ENCODE peak calls at places on chromosomes 4 and X, in six cellular contexts. Z is A549, P is stomach, M is foreskin keratinocyte, S is heart left ventricle, L is hepatocyte. R is an unnamed sample.

GRCh38 chr4:74758521-74758920 is 35.8 kb downstream of the BTC start:
- DNase-seq in L (no peak), M (no peak), S (no peak), Z (no peak), P (no peak), R (no peak)

GRCh38 chr4:88188738-88189417 is 30.4 kb upstream of the ABCG2 start:
- DNase-seq in P (no peak), Z (no peak), L (no peak), S (no peak), M (peak), R (no peak)

GRCh38 chrX:104618106-104618895 is 52.3 kb downstream of the IL1RAPL2 start:
- DNase-seq in P (no peak), S (no peak), L (no peak), Z (no peak), M (peak), R (peak)

GRCh38 chrX:73987166-73987565 is 316.8 kb upstream of the ZCCHC13 start:
- DNase-seq in Z (no peak), M (no peak), L (no peak), P (no peak), S (no peak), R (no peak)

GRCh38 chrX:153638436-153639176 is 8.4 kb upstream of the DUSP9 start:
- DNase-seq in L (peak), Z (no peak), P (peak), S (no peak), M (no peak), R (no peak)

GRCh38 chr4:87032884-87033533 is 98.2 kb downstream of the AFF1 start:
- DNase-seq in P (no peak), S (no peak), M (no peak), Z (no peak), L (peak), R (peak)

GRCh38 chrX:107542500-107542899 is 85.8 kb upstream of the PRPS1 start:
- DNase-seq in L (peak), S (no peak), M (no peak), P (peak), Z (no peak), R (peak)

GRCh38 chrX:129690435-129690834 is 35.7 kb upstream of the APLN start:
- DNase-seq in Z (no peak), L (no peak), S (no peak), M (no peak), P (no peak), R (no peak)

GRCh38 chr4:36011381-36011780 is 232.9 kb downstream of the ARAP2 start:
- DNase-seq in Z (no peak), P (no peak), S (no peak), L (no peak), M (no peak), R (no peak)

GRCh38 chrX:27840881-27841280 is 33.1 kb downstream of the MAGEB10 start:
- DNase-seq in L (no peak), M (no peak), S (no peak), Z (no peak), P (no peak), R (no peak)

GRCh38 chrX:154332561-154332960 is 37.0 kb downstream of the TKTL1 start:
- DNase-seq in L (no peak), M (no peak), P (no peak), S (no peak), Z (no peak), R (no peak)

GRCh38 chrX:108312938-108313337 is 125.3 kb downstream of the COL4A6 start:
- DNase-seq in M (peak), Z (peak), S (peak), L (no peak), P (peak), R (peak)

GRCh38 chr4:23902203-23902602 is 12.4 kb upstream of the PPARGC1A start:
- DNase-seq in S (no peak), M (no peak), Z (no peak), L (no peak), P (no peak), R (no peak)
- TF ChIP-seq CTCF in S (no peak), M (peak), Z (no peak), L (peak), P (no peak), R (no peak)

GRCh38 chrX:85907316-85907715 is 140.0 kb downstream of the CHM start:
- DNase-seq in S (no peak), P (no peak), L (no peak), Z (no peak), M (no peak), R (no peak)
- H3K27ac ChIP-seq in S (no peak), P (no peak), L (no peak), Z (no peak), M (no peak), R (no peak)

DNA sequence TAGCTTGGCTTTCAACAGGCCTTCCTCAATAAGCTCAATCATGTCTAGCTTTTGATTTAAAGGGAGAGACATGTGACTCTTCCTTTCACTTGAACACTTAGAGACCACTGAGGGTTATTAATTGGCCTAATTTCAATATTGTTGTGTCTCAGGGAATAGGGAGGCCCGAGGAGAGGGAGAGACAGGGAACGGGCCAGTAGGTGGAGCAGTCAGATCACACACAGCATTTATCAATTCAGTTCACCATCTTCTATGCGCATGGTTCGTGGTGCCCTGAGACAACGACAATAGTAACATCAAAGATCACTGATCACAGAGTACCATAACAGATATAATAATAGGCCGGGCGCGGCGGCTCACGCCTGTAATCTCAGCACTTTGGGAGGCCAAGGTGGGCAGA is 17.8 kb downstream of the ZNF81 start:
- DNase-seq in M (peak), L (peak), Z (no peak), P (peak), S (no peak), R (no peak)
- TF ChIP-seq CTCF in M (peak), L (peak), Z (no peak), P (peak), S (peak), R (no peak)

GRCh38 chr4:6532102-6532501 is 42.9 kb upstream of the MAN2B2 start:
- DNase-seq in M (no peak), S (no peak), P (no peak), Z (no peak), L (no peak), R (no peak)
- H3K27ac ChIP-seq in M (no peak), S (no peak), P (no peak), Z (no peak), L (no peak), R (no peak)

GRCh38 chr4:66613591-66613990 is 931.7 kb downstream of the CENPC start:
- DNase-seq in M (no peak), L (no peak), P (no peak), S (no peak), Z (no peak), R (no peak)

GRCh38 chr4:66604192-66604591 is 933.9 kb upstream of the EPHA5 start:
- DNase-seq in L (no peak), Z (no peak), S (no peak), M (no peak), P (no peak), R (no peak)

GRCh38 chr4:66606908-66607307 is 936.6 kb upstream of the EPHA5 start:
- DNase-seq in Z (no peak), P (no peak), L (no peak), S (no peak), M (no peak), R (no peak)

GRCh38 chr4:66606215-66606614 is 935.9 kb upstream of the EPHA5 start:
- DNase-seq in Z (no peak), P (no peak), L (no peak), M (no peak), S (no peak), R (no peak)

DNA sequence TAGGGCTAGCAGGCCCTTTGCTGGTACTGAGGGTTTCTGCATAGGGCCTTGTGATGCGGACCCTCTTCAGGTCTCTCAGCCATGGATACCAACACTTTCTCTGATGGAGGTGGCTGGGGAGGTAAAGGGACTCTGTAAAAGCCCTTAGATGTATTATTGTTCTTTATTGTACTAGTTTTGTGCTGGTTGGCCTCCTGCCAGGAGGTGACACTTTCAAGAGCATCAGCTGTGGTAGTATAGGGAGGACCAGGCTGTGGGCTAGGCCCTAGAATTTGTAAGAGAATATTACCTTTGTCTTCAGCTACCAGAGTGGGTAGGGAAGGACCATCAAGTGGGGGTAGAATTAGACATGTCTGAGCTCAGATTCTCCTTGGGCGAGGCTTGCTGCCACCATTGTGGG is 936.3 kb downstream of the CENPC start:
- DNase-seq in S (no peak), M (no peak), L (no peak), Z (no peak), P (no peak), R (no peak)
- TF ChIP-seq CTCF in S (no peak), M (no peak), L (no peak), Z (no peak), P (no peak), R (no peak)

GRCh38 chr4:3237711-3238560 is 11.0 kb upstream of the MSANTD1 start:
- DNase-seq in L (no peak), Z (no peak), S (peak), P (no peak), M (no peak), R (no peak)
- H3K27ac ChIP-seq in L (no peak), Z (no peak), S (no peak), P (no peak), M (no peak), R (no peak)

GRCh38 chr4:126784966-126785580 is 847.7 kb upstream of the INTU start:
- DNase-seq in S (no peak), M (peak), Z (no peak), L (no peak), P (no peak), R (peak)

GRCh38 chr4:126794363-126794762 is 838.4 kb upstream of the INTU start:
- DNase-seq in Z (no peak), L (no peak), M (peak), P (no peak), S (no peak), R (peak)

GRCh38 chr4:126790633-126791032 is 842.1 kb upstream of the INTU start:
- DNase-seq in S (no peak), P (no peak), M (no peak), Z (no peak), L (no peak), R (no peak)
- TF ChIP-seq CTCF in S (no peak), P (no peak), M (no peak), Z (no peak), L (no peak), R (no peak)

GRCh38 chrX:46713672-46714487 is 45.0 kb downstream of the SLC9A7 start:
- DNase-seq in P (no peak), S (no peak), L (no peak), Z (no peak), M (no peak), R (no peak)
- H3K27ac ChIP-seq in P (no peak), S (no peak), L (no peak), Z (no peak), M (no peak), R (no peak)

GRCh38 chrX:11558972-11559371 is 106.7 kb downstream of the ARHGAP6 start:
- DNase-seq in P (peak), S (no peak), M (no peak), L (peak), Z (peak), R (peak)
- TF ChIP-seq CTCF in P (no peak), S (no peak), M (peak), L (no peak), Z (no peak), R (no peak)

DNA sequence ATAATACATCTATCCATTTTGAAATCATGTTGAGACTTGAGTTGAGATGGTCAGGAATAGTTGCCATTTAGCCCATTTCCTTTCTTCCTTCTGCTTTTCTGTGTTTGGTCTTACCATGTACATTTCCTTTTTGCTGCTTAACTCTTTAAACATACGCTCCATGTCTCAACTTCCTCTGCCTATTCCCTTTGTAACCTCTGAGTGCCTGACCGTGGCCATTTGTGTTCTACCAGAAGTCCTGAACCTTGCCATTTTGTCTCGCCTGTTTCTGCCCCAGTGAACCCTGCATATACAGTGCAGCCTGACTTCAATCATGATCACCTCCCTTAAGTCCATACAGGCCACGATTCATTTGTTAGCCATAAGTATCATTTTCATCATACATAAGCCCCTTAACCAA is 169.0 kb downstream of the RAPGEF2 start:
- DNase-seq in S (no peak), Z (no peak), L (no peak), M (peak), P (no peak), R (no peak)
- H3K27ac ChIP-seq in S (peak), Z (no peak), L (no peak), M (no peak), P (peak), R (no peak)